ENCODE peak calls at places on chromosomes 2 and 18, in seven cellular contexts. S, Y, G, F, L, K and Z are unnamed samples. For H3K9me2 and H3K4me1, the result is how much of the 10 kb centered on the place peaks cover.

GRCh38 chr2:150566289-150566688 is 78.8 kb upstream of the RND3 start:
- DNase-seq in S (no peak), Y (no peak), G (no peak), F (no peak), L (no peak), K (no peak), Z (peak)

GRCh38 chr2:34991508-34992274 is 1363.9 kb upstream of the CRIM1 start:
- DNase-seq in S (no peak), Y (no peak), G (no peak), F (no peak), L (no peak), K (no peak), Z (no peak)

GRCh38 chr2:134979203-134979602 is 60.6 kb downstream of the CCNT2 start:
- DNase-seq in S (no peak), Y (no peak), G (no peak), F (no peak), L (no peak), K (no peak), Z (no peak)

GRCh38 chr2:109703076-109703475 is 88.9 kb downstream of the SOWAHC start:
- DNase-seq in S (no peak), Y (peak), G (no peak), F (no peak), L (no peak), K (no peak), Z (peak)

GRCh38 chr2:10120158-10120937 is 2.2 kb upstream of the RRM2 start:
- DNase-seq in S (peak), Y (peak), G (peak), F (peak), L (peak), K (peak), Z (peak)

GRCh38 chr18:3447035-3447894 is 2.7 kb upstream of the TGIF1 start:
- DNase-seq in S (no peak), Y (peak), G (no peak), F (no peak), L (peak), K (peak), Z (peak)

GRCh38 chr2:40654346-40654745 is 202.5 kb upstream of the SLC8A1 start:
- DNase-seq in S (no peak), Y (peak), G (no peak), F (no peak), L (no peak), K (no peak), Z (peak)

GRCh38 chr2:43467889-43468288 is 127.9 kb downstream of the THADA start:
- DNase-seq in S (no peak), Y (peak), G (no peak), F (no peak), L (no peak), K (no peak), Z (peak)

GRCh38 chr2:101697794-101698418 is 399 bp downstream of the MAP4K4 start:
- DNase-seq in S (peak), Y (peak), G (peak), F (no peak), L (peak), K (peak), Z (peak)

GRCh38 chr2:216761119-216761518 is 65.8 kb upstream of the IGFBP5 start:
- DNase-seq in S (no peak), Y (no peak), G (no peak), F (no peak), L (no peak), K (no peak), Z (no peak)

GRCh38 chr2:160984426-160985077 is 175.7 kb upstream of the TANK start:
- DNase-seq in S (no peak), Y (no peak), G (no peak), F (no peak), L (no peak), K (no peak), Z (peak)

GRCh38 chr2:232581725-232582124 is 31.2 kb downstream of the EIF4E2 start:
- DNase-seq in S (no peak), Y (no peak), G (peak), F (no peak), L (no peak), K (no peak), Z (no peak)

GRCh38 chr18:58161659-58162058 is 117.6 kb downstream of the NEDD4L start:
- DNase-seq in S (no peak), Y (no peak), G (no peak), F (peak), L (peak), K (peak), Z (no peak)

GRCh38 chr2:238613610-238614009 is 186.9 kb downstream of the ASB1 start:
- DNase-seq in S (no peak), Y (no peak), G (no peak), F (no peak), L (no peak), K (no peak), Z (no peak)
- H3K9me2 ChIP-seq in S (under half), Y (under half), G (under half), F (under half), L (under half), K (under half), Z (under half)

GRCh38 chr18:24530630-24531111 is 70.2 kb downstream of the HRH4 start:
- DNase-seq in S (no peak), Y (peak), G (no peak), F (peak), L (no peak), K (no peak), Z (peak)
- H3K4me1 ChIP-seq in S (under half), Y (under half), G (under half), F (under half), L (under half), K (under half), Z (under half)

GRCh38 chr2:26757873-26758789 is 6.0 kb upstream of the SLC35F6 start:
- DNase-seq in S (peak), Y (peak), G (no peak), F (peak), L (peak), K (peak), Z (peak)
- H3K9me2 ChIP-seq in S (under half), Y (under half), G (under half), F (under half), L (under half), K (under half), Z (under half)

DNA sequence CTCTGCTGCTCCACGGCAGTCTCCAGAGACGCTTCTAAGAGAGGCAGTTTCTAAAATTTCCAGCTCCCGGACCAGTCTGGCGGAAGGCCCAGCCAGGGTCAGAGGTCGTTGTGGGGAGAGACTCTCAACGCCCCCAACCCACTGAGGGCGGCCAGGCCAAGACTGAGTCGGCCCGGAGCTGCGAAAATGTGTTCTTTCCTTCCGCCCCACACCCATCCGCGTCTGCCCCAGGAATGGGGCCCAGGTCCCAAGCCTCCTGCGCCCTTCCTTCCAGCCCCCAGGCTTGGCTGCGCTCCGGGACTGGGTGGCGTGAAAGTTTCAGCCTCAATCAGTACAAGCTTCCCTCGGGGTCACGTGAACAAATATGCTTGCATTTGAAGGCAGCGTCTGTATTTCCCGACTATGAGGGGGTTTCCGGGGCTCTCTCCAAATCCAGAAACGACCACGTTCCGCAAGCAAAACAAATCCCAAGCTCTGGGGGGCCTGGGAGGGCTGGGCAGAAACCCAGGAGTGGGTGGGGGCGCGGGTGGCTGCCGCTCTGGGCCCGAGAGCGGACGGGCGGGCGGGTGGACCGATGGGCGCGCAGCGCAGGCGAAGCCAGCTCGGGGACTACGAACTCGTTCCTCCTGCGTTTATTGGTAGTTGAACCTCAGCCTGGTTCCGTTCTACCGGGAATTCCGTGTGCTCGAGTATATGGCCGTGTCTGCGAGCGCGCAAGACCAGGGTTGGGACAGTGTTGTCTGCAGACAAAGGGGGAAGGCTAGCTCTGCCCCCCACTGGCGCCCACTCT is 3.3 kb downstream of the HOXD3 start:
- DNase-seq in S (no peak), Y (no peak), G (no peak), F (no peak), L (no peak), K (peak), Z (no peak)
- H3K4me1 ChIP-seq in S (under half), Y (under half), G (under half), F (under half), L (under half), K (half or more), Z (under half)

GRCh38 chr2:240644859-240645301 is 19.6 kb downstream of the GPR35 start:
- DNase-seq in S (no peak), Y (no peak), G (no peak), F (no peak), L (peak), K (no peak), Z (no peak)

GRCh38 chr2:240646900-240647502 is 21.7 kb downstream of the GPR35 start:
- DNase-seq in S (no peak), Y (no peak), G (no peak), F (no peak), L (peak), K (no peak), Z (no peak)

GRCh38 chr2:240644171-240644651 is 18.9 kb downstream of the GPR35 start:
- DNase-seq in S (no peak), Y (no peak), G (no peak), F (no peak), L (peak), K (no peak), Z (no peak)

GRCh38 chr2:240646061-240646899 is 21.0 kb downstream of the GPR35 start:
- DNase-seq in S (no peak), Y (no peak), G (no peak), F (no peak), L (no peak), K (no peak), Z (no peak)

GRCh38 chr2:240645346-240646060 is 20.2 kb downstream of the GPR35 start:
- DNase-seq in S (no peak), Y (no peak), G (no peak), F (no peak), L (peak), K (no peak), Z (no peak)
- H3K9me2 ChIP-seq in S (under half), Y (under half), G (under half), F (under half), L (under half), K (under half), Z (under half)

GRCh38 chr2:99336780-99337163 is 417 bp upstream of the EIF5B start:
- DNase-seq in S (no peak), Y (no peak), G (no peak), F (no peak), L (no peak), K (no peak), Z (no peak)

GRCh38 chr2:99340669-99341236 is 3.6 kb downstream of the EIF5B start:
- DNase-seq in S (no peak), Y (peak), G (no peak), F (no peak), L (no peak), K (no peak), Z (peak)

GRCh38 chr2:99337164-99337930 is at the start of gene EIF5B:
- DNase-seq in S (peak), Y (peak), G (peak), F (peak), L (peak), K (peak), Z (peak)

GRCh38 chr2:99335911-99336779 is at the start of gene TXNDC9:
- DNase-seq in S (peak), Y (peak), G (peak), F (peak), L (peak), K (peak), Z (peak)

GRCh38 chr2:99337931-99338580 is 867 bp downstream of the EIF5B start:
- DNase-seq in S (no peak), Y (peak), G (peak), F (no peak), L (peak), K (peak), Z (peak)
- H3K4me1 ChIP-seq in S (under half), Y (under half), G (under half), F (under half), L (under half), K (under half), Z (under half)

GRCh38 chr18:21315741-21316187 is 73.7 kb downstream of the GREB1L start:
- DNase-seq in S (peak), Y (no peak), G (no peak), F (peak), L (no peak), K (peak), Z (no peak)
- H3K9me2 ChIP-seq in S (under half), Y (under half), G (under half), F (under half), L (under half), K (under half), Z (under half)

DNA sequence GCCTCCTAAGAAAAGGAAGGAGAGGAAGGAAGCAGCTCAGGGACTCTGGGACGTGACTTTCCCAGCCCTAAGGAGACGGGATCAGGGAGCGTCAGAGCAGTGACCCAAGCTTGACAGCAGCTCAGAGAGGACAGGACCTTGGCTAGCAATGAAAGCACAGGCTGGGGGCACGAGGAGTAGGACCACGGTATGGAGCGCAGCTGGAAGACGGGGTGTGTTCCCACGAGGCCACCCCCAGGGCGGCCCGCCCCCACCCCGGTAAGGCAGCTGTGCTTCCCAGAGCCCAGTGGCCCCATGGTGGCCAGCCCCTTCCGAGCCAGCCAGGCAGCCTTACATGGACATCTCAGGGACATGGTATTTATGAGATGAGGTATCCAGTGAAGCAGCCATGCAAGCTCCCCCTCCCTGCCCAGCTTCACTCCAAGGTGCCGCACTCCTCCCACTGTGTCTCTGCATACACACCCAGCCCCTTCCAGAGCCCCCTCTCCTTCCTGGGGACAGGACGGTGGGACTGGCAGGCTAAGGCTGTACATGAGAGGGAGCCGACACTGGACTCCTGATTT is 45.8 kb downstream of the TNS1 start:
- DNase-seq in S (no peak), Y (no peak), G (no peak), F (no peak), L (no peak), K (no peak), Z (no peak)
- H3K4me1 ChIP-seq in S (under half), Y (under half), G (under half), F (under half), L (under half), K (under half), Z (under half)

GRCh38 chr18:36476433-36476832 is 178.9 kb downstream of the FHOD3 start:
- DNase-seq in S (no peak), Y (no peak), G (no peak), F (no peak), L (no peak), K (no peak), Z (no peak)
- H3K9me2 ChIP-seq in S (under half), Y (under half), G (under half), F (under half), L (under half), K (under half), Z (under half)